ENCODE peak calls at places on chromosomes 5 and 9, in eight cellular contexts. A, W, Y, Z, N, F, T and O are unnamed samples.

GRCh38 chr9:94084314-94084713 is at the start of gene PTPDC1:
- DNase-seq in W (peak), F (no peak), Z (no peak), A (no peak), Y (no peak), T (no peak), N (no peak), O (peak)

GRCh38 chr5:140083650-140084049 is 30.3 kb upstream of the PURA start:
- DNase-seq in W (no peak), N (no peak), F (no peak), Z (no peak), Y (no peak), A (no peak), T (no peak), O (no peak)

GRCh38 chr5:153654444-153654843 is 164.0 kb downstream of the GRIA1 start:
- DNase-seq in T (no peak), W (no peak), N (no peak), Y (no peak), A (no peak), Z (no peak), F (no peak), O (no peak)

GRCh38 chr9:87662808-87663528 is 63.0 kb upstream of the CTSL start:
- DNase-seq in T (no peak), Y (peak), N (no peak), F (peak), Z (peak), A (peak), W (peak), O (peak)

GRCh38 chr9:38368731-38369130 is 23.8 kb upstream of the ALDH1B1 start:
- DNase-seq in A (no peak), F (peak), Y (no peak), N (no peak), W (no peak), Z (no peak), T (no peak), O (no peak)

GRCh38 chr5:134524826-134525686 is at the start of gene JADE2:
- DNase-seq in A (peak), Y (peak), F (no peak), N (no peak), T (peak), W (peak), Z (no peak), O (peak)

GRCh38 chr9:35822926-35823325 is 5.6 kb downstream of the FAM221B start:
- DNase-seq in Z (no peak), A (no peak), T (no peak), F (no peak), Y (no peak), N (no peak), W (no peak), O (no peak)

GRCh38 chr9:128703616-128704355 is 1.5 kb downstream of the PKN3 start:
- DNase-seq in F (no peak), N (no peak), A (peak), Y (peak), Z (no peak), W (no peak), T (no peak), O (peak)

GRCh38 chr5:22754155-22754554 is 99.0 kb downstream of the CDH12 start:
- DNase-seq in F (no peak), Z (no peak), T (no peak), W (no peak), N (no peak), A (no peak), Y (no peak), O (no peak)

GRCh38 chr5:142960309-142960696 is 190.1 kb downstream of the ARHGAP26 start:
- DNase-seq in F (no peak), Y (no peak), N (no peak), W (peak), A (no peak), Z (no peak), T (no peak), O (no peak)

GRCh38 chr5:111383288-111383970 is 128.9 kb downstream of the STARD4 start:
- DNase-seq in F (no peak), N (no peak), Y (no peak), T (no peak), W (no peak), Z (no peak), A (no peak), O (no peak)

GRCh38 chr5:162657076-162657475 is 589.5 kb downstream of the GABRG2 start:
- DNase-seq in T (no peak), Y (no peak), W (no peak), N (no peak), F (no peak), Z (no peak), A (no peak), O (no peak)

GRCh38 chr5:81269751-81270686 is 31.4 kb upstream of the ZCCHC9 start:
- DNase-seq in Y (no peak), T (no peak), Z (peak), W (no peak), N (no peak), A (no peak), F (no peak), O (no peak)

GRCh38 chr9:32533338-32533737 is 7.3 kb upstream of the RIGI start:
- DNase-seq in Z (no peak), Y (no peak), N (no peak), W (no peak), A (no peak), F (no peak), T (no peak), O (no peak)

GRCh38 chr5:177447611-177448243 is 1.1 kb downstream of the PRR7 start:
- DNase-seq in A (peak), W (peak), N (no peak), F (no peak), Z (peak), T (no peak), Y (peak), O (peak)

GRCh38 chr5:141420855-141421488 is at the start of gene PCDHGA11:
- DNase-seq in W (peak), F (no peak), Z (no peak), Y (no peak), N (no peak), T (no peak), A (no peak), O (no peak)

GRCh38 chr9:111386386-111386785 is 56.4 kb upstream of the OR2K2 start:
- DNase-seq in Y (no peak), Z (no peak), F (no peak), N (no peak), A (no peak), W (no peak), T (no peak), O (no peak)

GRCh38 chr9:93108301-93109041 is 12.5 kb downstream of the CARD19 start:
- DNase-seq in T (no peak), Y (peak), W (no peak), Z (no peak), N (no peak), F (no peak), A (no peak), O (no peak)

GRCh38 chr5:54615381-54615780 is 97.8 kb downstream of the SNX18 start:
- DNase-seq in Z (no peak), A (no peak), T (no peak), Y (no peak), W (no peak), F (no peak), N (no peak), O (no peak)

GRCh38 chr5:141845371-141845821 is 32.8 kb downstream of the PCDH1 start:
- DNase-seq in A (no peak), F (no peak), Z (no peak), W (peak), T (no peak), N (no peak), Y (no peak), O (no peak)

GRCh38 chr9:81588148-81588874 is 101.0 kb downstream of the TLE1 start:
- DNase-seq in W (peak), A (no peak), Z (peak), F (peak), T (no peak), Y (no peak), N (no peak), O (no peak)

GRCh38 chr5:135091286-135091685 is 57.3 kb upstream of the PITX1 start:
- DNase-seq in Z (no peak), Y (no peak), F (no peak), W (no peak), T (no peak), A (no peak), N (no peak), O (no peak)

GRCh38 chr5:149550267-149550582 is 1.0 kb downstream of the CSNK1A1 start:
- DNase-seq in T (no peak), N (no peak), Z (no peak), W (peak), A (no peak), F (no peak), Y (no peak), O (no peak)

GRCh38 chr9:38142201-38142600 is 73.2 kb upstream of the SHB start:
- DNase-seq in A (no peak), F (no peak), W (peak), Y (no peak), N (no peak), Z (no peak), T (no peak), O (no peak)

GRCh38 chr9:136930014-136930413 is 14.5 kb downstream of the FBXW5 start:
- DNase-seq in Z (no peak), W (no peak), Y (no peak), F (no peak), A (no peak), T (no peak), N (no peak), O (no peak)

GRCh38 chr5:142915840-142916424 is 145.8 kb downstream of the ARHGAP26 start:
- DNase-seq in A (peak), N (peak), W (peak), T (no peak), Y (no peak), F (no peak), Z (peak), O (no peak)

GRCh38 chr5:179734536-179735164 is 2.0 kb downstream of the MAML1 start:
- DNase-seq in Z (no peak), W (no peak), N (no peak), A (no peak), T (no peak), Y (no peak), F (no peak), O (no peak)

GRCh38 chr9:12775963-12776774 is 1.3 kb downstream of the LURAP1L start:
- DNase-seq in F (peak), W (peak), Z (peak), A (peak), T (no peak), N (peak), Y (peak), O (peak)

GRCh38 chr5:171592741-171593140 is 173.3 kb downstream of the FGF18 start:
- DNase-seq in A (no peak), N (no peak), Z (no peak), T (no peak), F (no peak), W (no peak), Y (no peak), O (no peak)

GRCh38 chr9:93091453-93092081 is 4.5 kb upstream of the CARD19 start:
- DNase-seq in Z (no peak), Y (peak), W (peak), T (no peak), N (no peak), F (no peak), A (no peak), O (no peak)

GRCh38 chr9:76900884-76901440 is 5.0 kb downstream of the PRUNE2 start:
- DNase-seq in Z (no peak), Y (no peak), F (no peak), W (no peak), A (no peak), N (no peak), T (no peak), O (no peak)